ENCODE peak calls at places on chromosomes 5 and 9, in seven cellular contexts. H is sigmoid colon; B is RWPE1; R is RPMI7951; Y is EH; L is activated naive CD4-positive, alpha-beta T cell treated with Interleukin-2 at 50 U/mL for 16 hours; P is AG09309. M is an unnamed sample.

GRCh38 chr5:143955140-143955539 is 143.2 kb downstream of the HMHB1 start:
- DNase-seq in H (no peak), B (no peak), R (no peak), Y (peak), L (no peak), P (no peak), M (no peak)

GRCh38 chr9:16626577-16627130 is 243.8 kb downstream of the BNC2 start:
- DNase-seq in H (peak), B (peak), R (peak), Y (peak), L (no peak), P (no peak), M (peak)

GRCh38 chr9:79013715-79014610 is 557.8 kb upstream of the TLE4 start:
- DNase-seq in H (no peak), B (peak), R (peak), Y (peak), L (no peak), P (peak), M (no peak)

GRCh38 chr5:128965011-128965637 is at the start of gene SLC27A6:
- DNase-seq in H (peak), B (no peak), R (no peak), Y (no peak), L (no peak), P (no peak), M (no peak)

GRCh38 chr5:79122963-79123362 is 11.4 kb downstream of the BHMT start:
- DNase-seq in H (no peak), B (no peak), R (no peak), Y (no peak), L (no peak), P (no peak), M (no peak)

GRCh38 chr5:1723476-1723875 is 76.2 kb downstream of the MRPL36 start:
- DNase-seq in H (no peak), B (no peak), R (no peak), Y (no peak), L (no peak), P (no peak), M (no peak)

GRCh38 chr9:128159073-128159783 is 837 bp upstream of the BBLN start:
- DNase-seq in H (no peak), B (no peak), R (no peak), Y (no peak), L (peak), P (no peak), M (no peak)

GRCh38 chr5:138956801-138957200 is 81.7 kb upstream of the LRRTM2 start:
- DNase-seq in H (peak), B (no peak), R (no peak), Y (no peak), L (no peak), P (no peak), M (no peak)

GRCh38 chr5:976849-977751 is 31.5 kb upstream of the NKD2 start:
- DNase-seq in H (no peak), B (no peak), R (no peak), Y (no peak), L (no peak), P (no peak), M (no peak)

GRCh38 chr9:135978650-135979461 is 17.7 kb upstream of the UBAC1 start:
- DNase-seq in H (no peak), B (no peak), R (no peak), Y (no peak), L (peak), P (no peak), M (no peak)

GRCh38 chr9:98791147-98792095 is 4.9 kb downstream of the ANKS6 start:
- DNase-seq in H (peak), B (peak), R (peak), Y (peak), L (peak), P (peak), M (peak)

GRCh38 chr5:127746756-127747155 is 43.6 kb downstream of the CCDC192 start:
- DNase-seq in H (no peak), B (peak), R (peak), Y (peak), L (no peak), P (no peak), M (no peak)

GRCh38 chr5:56822961-56823360 is 7.6 kb downstream of the MAP3K1 start:
- DNase-seq in H (no peak), B (no peak), R (no peak), Y (no peak), L (no peak), P (no peak), M (no peak)

GRCh38 chr9:2640570-2640969 is 19.0 kb downstream of the VLDLR start:
- DNase-seq in H (no peak), B (no peak), R (no peak), Y (no peak), L (no peak), P (no peak), M (no peak)

GRCh38 chr5:9529513-9529912 is 16.4 kb downstream of the SEMA5A start:
- DNase-seq in H (no peak), B (no peak), R (no peak), Y (no peak), L (no peak), P (no peak), M (no peak)

GRCh38 chr5:73115399-73116051 is 4.8 kb upstream of the TMEM171 start:
- DNase-seq in H (no peak), B (no peak), R (peak), Y (peak), L (no peak), P (peak), M (peak)

GRCh38 chr9:36486454-36486932 is 86.2 kb upstream of the MELK start:
- DNase-seq in H (no peak), B (peak), R (peak), Y (peak), L (peak), P (no peak), M (no peak)

GRCh38 chr5:72598461-72599433 is 91.5 kb upstream of the ZNF366 start:
- DNase-seq in H (no peak), B (no peak), R (peak), Y (peak), L (no peak), P (no peak), M (no peak)

GRCh38 chr5:38607930-38608545 is 51.6 kb upstream of the LIFR start:
- DNase-seq in H (no peak), B (no peak), R (peak), Y (peak), L (no peak), P (no peak), M (no peak)